ENCODE peak calls at places on chromosomes 12 and 14, in four cellular contexts. R is CD8-positive, alpha-beta memory T cell; F is CD8-positive, alpha-beta T cell; G is fibroblast of lung. A is an unnamed sample. For H3K4me1 and H3K36me3, the result is how much of the 10 kb centered on the place peaks cover.

GRCh38 chr14:102316048-102316745 is 3.3 kb upstream of the ZNF839 start:
- DNase-seq in G (peak), F (no peak), R (no peak), A (peak)

GRCh38 chr12:124599074-124599999 is 31.9 kb upstream of the NCOR2 start:
- DNase-seq in R (no peak), G (peak), F (no peak), A (no peak)

GRCh38 chr12:123996581-123996980 is 23.6 kb downstream of the ZNF664 start:
- DNase-seq in F (no peak), G (no peak), R (no peak), A (peak)

GRCh38 chr12:131363841-131364425 is 347.0 kb upstream of the SFSWAP start:
- DNase-seq in F (no peak), G (no peak), R (no peak), A (no peak)

GRCh38 chr12:1994429-1995143 is 9.7 kb downstream of the DCP1B start:
- DNase-seq in F (no peak), G (no peak), R (no peak), A (no peak)

GRCh38 chr12:2004113-2004929 is at the start of gene DCP1B:
- DNase-seq in R (peak), G (peak), F (peak), A (peak)

GRCh38 chr12:54870048-54870447 is 15.7 kb downstream of the MUCL1 start:
- DNase-seq in G (no peak), F (no peak), R (no peak), A (no peak)

GRCh38 chr12:64171715-64172114 is 50.4 kb downstream of the KICS2 start:
- DNase-seq in F (no peak), G (peak), R (no peak), A (no peak)

GRCh38 chr14:80213602-80214001 is 2.3 kb upstream of the DIO2 start:
- DNase-seq in F (no peak), R (no peak), G (peak), A (peak)

GRCh38 chr12:129911437-129912049 is 7.7 kb upstream of the TMEM132D start:
- DNase-seq in R (no peak), F (no peak), G (no peak), A (peak)

GRCh38 chr12:28742791-28743190 is 406.3 kb upstream of the FAR2 start:
- DNase-seq in G (no peak), F (no peak), R (no peak), A (no peak)

GRCh38 chr12:62933871-62934798 is 815 bp downstream of the PPM1H start:
- DNase-seq in R (no peak), F (no peak), G (peak), A (peak)

GRCh38 chr14:58796636-58797429 is 159.1 kb downstream of the DACT1 start:
- DNase-seq in F (no peak), R (no peak), G (no peak), A (peak)

GRCh38 chr12:39235990-39236767 is 206.7 kb downstream of the KIF21A start:
- DNase-seq in R (no peak), G (peak), F (no peak), A (peak)

GRCh38 chr14:100080206-100080605 is 15.0 kb downstream of the EVL start:
- DNase-seq in F (no peak), G (no peak), R (no peak), A (no peak)

GRCh38 chr14:52402812-52403526 is 88.9 kb downstream of the PTGER2 start:
- DNase-seq in F (no peak), R (no peak), G (peak), A (no peak)

GRCh38 chr12:2265461-2266167 is 212.8 kb downstream of the CACNA1C start:
- DNase-seq in F (no peak), R (no peak), G (no peak), A (no peak)

GRCh38 chr14:94936411-94936892 is 166.5 kb upstream of the GSC start:
- DNase-seq in G (peak), R (no peak), F (no peak), A (peak)

GRCh38 chr14:23727566-23728335 is 91.6 kb downstream of the DHRS2 start:
- DNase-seq in F (no peak), R (no peak), G (peak), A (no peak)

GRCh38 chr12:127174881-127175280 is 1092.1 kb upstream of the TMEM132C start:
- DNase-seq in R (no peak), G (no peak), F (no peak), A (no peak)

GRCh38 chr14:88426271-88426670 is 40.8 kb downstream of the SPATA7 start:
- DNase-seq in R (no peak), G (peak), F (no peak), A (no peak)

GRCh38 chr12:114913871-114914801 is 230.2 kb upstream of the TBX3 start:
- DNase-seq in F (no peak), R (no peak), G (peak), A (no peak)

GRCh38 chr12:10559241-10559640 is 53.6 kb downstream of the EIF2S3B start:
- DNase-seq in G (no peak), F (peak), R (peak), A (no peak)

GRCh38 chr12:12079291-12079690 is 8.6 kb downstream of the BCL2L14 start:
- DNase-seq in G (no peak), R (no peak), F (no peak), A (no peak)

GRCh38 chr14:105364100-105364708 is 34.1 kb upstream of the TEX22 start:
- DNase-seq in R (peak), G (peak), F (peak), A (peak)

GRCh38 chr14:61145903-61146411 is 135.2 kb downstream of the TMEM30B start:
- DNase-seq in F (no peak), R (no peak), G (peak), A (peak)

GRCh38 chr12:1840561-1840960 is 20.2 kb downstream of the LRTM2 start:
- DNase-seq in G (no peak), R (no peak), F (no peak), A (no peak)

GRCh38 chr14:68062651-68063050 is 243.1 kb downstream of the RAD51B start:
- DNase-seq in R (no peak), G (no peak), F (no peak), A (no peak)

DNA sequence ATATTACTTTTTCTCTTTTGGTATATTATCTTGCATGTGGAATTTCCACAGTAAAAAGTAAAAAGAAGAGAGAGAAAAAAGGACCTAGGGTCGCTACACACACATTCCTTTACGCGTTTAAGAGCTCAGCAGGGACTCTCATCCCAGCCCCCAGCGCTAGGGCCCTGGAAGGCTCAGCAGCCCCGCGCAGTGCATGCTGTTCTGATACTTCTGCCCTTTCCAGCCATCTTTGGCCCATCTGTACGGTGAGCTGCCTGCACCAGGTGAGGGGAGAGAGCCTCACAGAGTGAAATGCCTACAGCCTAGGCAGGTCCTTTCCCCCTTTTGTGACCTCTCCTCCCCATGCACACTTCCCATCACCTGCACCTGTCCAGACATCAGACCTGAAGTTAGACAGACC is 1.6 kb upstream of the LTBR start:
- DNase-seq in F (no peak), R (no peak), G (no peak), A (no peak)
- H3K4me1 ChIP-seq in F (under half), R (under half), G (under half), A (under half)

GRCh38 chr12:45214739-45215418 is 1.0 kb upstream of the ANO6 start:
- DNase-seq in F (no peak), R (no peak), G (peak), A (no peak)
- H3K36me3 ChIP-seq in F (under half), R (under half), G (under half), A (under half)

GRCh38 chr12:113241191-113242017 is 20.1 kb downstream of the TPCN1 start:
- DNase-seq in G (peak), R (no peak), F (no peak), A (peak)

GRCh38 chr12:113240395-113240794 is 19.1 kb downstream of the TPCN1 start:
- DNase-seq in F (no peak), R (no peak), G (no peak), A (no peak)

GRCh38 chr12:113238309-113238708 is 17.0 kb downstream of the TPCN1 start:
- DNase-seq in G (no peak), R (no peak), F (no peak), A (no peak)

GRCh38 chr12:113239288-113239771 is 18.1 kb downstream of the TPCN1 start:
- DNase-seq in F (no peak), G (no peak), R (no peak), A (no peak)

GRCh38 chr12:113239811-113240331 is 18.6 kb downstream of the TPCN1 start:
- DNase-seq in R (no peak), F (no peak), G (no peak), A (peak)
- H3K4me3 ChIP-seq in R (no peak), F (no peak), G (no peak), A (no peak)

GRCh38 chr12:42759622-42760273 is 170.2 kb upstream of the PRICKLE1 start:
- DNase-seq in G (peak), R (no peak), F (no peak), A (no peak)
- H3K4me1 ChIP-seq in G (under half), R (under half), F (under half), A (under half)

GRCh38 chr12:101745481-101745880 is 6.2 kb upstream of the SYCP3 start:
- DNase-seq in G (no peak), R (no peak), F (no peak), A (no peak)
- H3K36me3 ChIP-seq in G (under half), R (under half), F (under half), A (under half)

DNA sequence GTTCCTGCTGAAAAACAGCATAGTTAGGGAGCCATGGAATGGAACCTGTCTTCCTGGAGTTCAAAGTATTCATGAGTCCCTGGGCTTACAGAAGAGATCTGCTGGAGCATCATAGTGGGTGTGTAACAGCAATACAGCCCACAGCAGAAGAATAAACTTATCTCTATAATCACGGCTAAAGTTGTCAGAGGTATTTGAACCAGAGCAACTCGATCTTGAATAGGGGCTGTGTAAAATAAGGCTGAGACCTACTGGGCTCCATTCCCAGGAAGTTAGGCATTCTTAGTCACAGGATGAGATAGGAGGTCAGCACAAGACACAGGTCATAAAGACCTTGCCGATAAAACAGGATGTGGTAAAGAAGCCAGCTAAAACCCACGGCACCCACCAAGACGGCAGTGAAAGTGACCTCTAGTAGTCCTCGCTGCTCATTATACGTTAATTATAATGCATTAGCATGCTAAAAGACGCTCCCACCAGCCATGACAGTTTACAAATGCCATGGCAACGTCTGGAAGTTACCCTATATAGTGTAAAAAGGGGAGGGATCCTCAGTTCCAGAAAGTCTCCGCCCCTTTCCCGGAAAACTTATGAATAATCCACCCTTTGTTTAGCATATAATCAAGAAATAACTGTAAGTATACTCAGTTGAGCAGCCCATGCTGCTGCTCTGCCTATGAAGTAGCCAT is 223.4 kb downstream of the PCNX1 start:
- DNase-seq in G (peak), R (no peak), F (no peak), A (peak)
- H3K4me3 ChIP-seq in G (no peak), R (no peak), F (no peak), A (peak)

DNA sequence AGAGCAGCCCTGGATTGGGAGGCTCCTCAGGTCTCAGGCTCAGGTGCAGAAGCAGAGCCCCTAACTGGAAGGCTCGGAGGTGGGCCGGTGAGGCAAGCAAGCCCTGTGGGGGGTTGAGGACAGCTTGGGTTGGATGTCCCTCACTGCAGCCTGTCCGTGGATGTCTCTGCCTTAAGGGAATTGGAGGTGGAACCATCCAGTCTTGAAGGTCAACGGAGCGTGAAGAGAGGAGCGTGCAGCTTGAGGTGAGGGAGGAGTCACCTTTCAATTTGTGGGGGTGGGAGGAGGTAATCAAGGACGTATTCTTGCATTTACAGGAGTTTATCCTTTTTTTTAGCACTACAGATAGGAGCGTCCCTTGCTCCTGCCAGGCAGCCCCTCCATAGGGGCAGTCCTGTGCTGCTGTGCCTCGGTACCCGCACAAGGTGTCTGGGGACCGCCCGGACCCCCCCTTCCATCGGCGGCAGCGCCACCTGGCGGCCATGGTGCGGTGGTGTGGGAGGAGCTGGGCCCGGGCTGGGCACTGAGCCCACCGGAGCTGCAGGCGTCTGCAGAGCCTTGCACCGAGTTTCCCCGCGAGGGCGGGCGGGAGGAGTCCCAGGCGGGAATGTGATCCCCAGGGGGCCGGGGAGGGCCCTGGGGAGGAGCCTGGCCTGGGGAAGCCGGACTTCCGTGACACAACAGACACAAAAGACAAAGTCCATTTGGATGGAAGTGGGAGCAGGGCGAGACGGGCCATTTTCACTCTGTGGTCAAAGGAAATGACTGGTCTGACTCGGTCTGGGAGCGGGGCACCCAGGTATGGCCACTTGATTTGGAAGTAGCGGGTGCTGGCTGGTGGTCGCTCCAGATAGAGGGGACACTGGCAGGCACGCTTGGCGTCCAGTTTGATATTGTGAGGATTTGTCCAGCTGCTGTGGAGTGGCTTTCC is 884 bp downstream of the DNAJC22 start:
- DNase-seq in G (peak), R (peak), F (peak), A (peak)
- H3K4me1 ChIP-seq in G (under half), R (under half), F (under half), A (under half)

DNA sequence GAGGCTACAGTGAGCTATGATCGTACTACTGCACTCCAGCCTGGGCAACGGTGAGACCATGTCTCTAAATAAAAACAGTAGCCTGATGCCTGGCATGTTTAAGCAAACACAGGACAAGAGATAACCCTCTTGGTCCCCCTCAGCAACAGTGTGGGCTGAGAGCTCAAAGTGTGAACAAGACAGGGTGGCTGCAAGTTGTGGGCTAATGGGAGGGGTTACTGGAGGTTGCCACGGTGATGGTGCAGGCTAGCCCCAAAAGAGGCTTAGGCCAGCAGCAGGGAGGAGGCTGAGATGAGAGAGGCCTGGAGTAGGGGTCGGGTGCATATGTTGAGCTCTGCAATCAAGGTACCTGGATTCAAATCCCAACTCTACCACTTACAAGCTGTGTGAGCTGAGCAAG is 3.4 kb upstream of the LGMN start:
- DNase-seq in F (no peak), R (no peak), G (no peak), A (no peak)
- H3K36me3 ChIP-seq in F (under half), R (under half), G (under half), A (under half)

GRCh38 chr14:64465856-64466554 is 706 bp downstream of the AKAP5 start:
- DNase-seq in F (no peak), R (no peak), G (peak), A (no peak)
- H3K4me3 ChIP-seq in F (peak), R (peak), G (peak), A (peak)

GRCh38 chr14:92655372-92655771 is 93.1 kb downstream of the LGMN start:
- DNase-seq in F (no peak), G (no peak), R (no peak), A (no peak)
- H3K4me1 ChIP-seq in F (half or more), G (under half), R (half or more), A (under half)

A was measured in SJCRH30.